ENCODE peak calls at places on chromosome 9, in ten cellular contexts. Q is tibial nerve, H is fibroblast of villous mesenchyme, P is mammary epithelial cell, B is endothelial cell, J is fibroblast of mammary gland, I is sigmoid colon, A is HFFc6, V is OCI-LY7, G is foreskin fibroblast. L is an unnamed sample.

GRCh38 chr9:4235951-4236804 is 63.7 kb downstream of the GLIS3 start:
- DNase-seq in Q (no peak), H (peak), P (peak), B (no peak), J (peak), I (no peak), A (peak), V (no peak), G (no peak), L (no peak)

GRCh38 chr9:129177443-129177790 is 644 bp downstream of the IER5L start:
- DNase-seq in Q (no peak), H (no peak), P (no peak), B (peak), J (no peak), I (no peak), A (peak), V (no peak), G (no peak), L (no peak)

GRCh38 chr9:122031806-122032205 is 61.3 kb downstream of the TTLL11 start:
- DNase-seq in Q (no peak), H (peak), P (no peak), B (no peak), J (peak), I (no peak), A (no peak), V (no peak), G (no peak), L (no peak)

GRCh38 chr9:130140701-130141100 is 31.5 kb upstream of the NCS1 start:
- DNase-seq in Q (no peak), H (no peak), P (no peak), B (no peak), J (no peak), I (no peak), A (no peak), V (no peak), G (no peak), L (peak)

GRCh38 chr9:130049431-130050210 is 4.1 kb upstream of the GPR107 start:
- DNase-seq in Q (no peak), H (no peak), P (no peak), B (no peak), J (no peak), I (no peak), A (no peak), V (no peak), G (no peak), L (no peak)

GRCh38 chr9:132031467-132031866 is 48.2 kb downstream of the MED27 start:
- DNase-seq in Q (no peak), H (no peak), P (no peak), B (no peak), J (no peak), I (no peak), A (no peak), V (no peak), G (no peak), L (no peak)

GRCh38 chr9:121281614-121282291 is 13.8 kb downstream of the GSN start:
- DNase-seq in Q (peak), H (peak), P (peak), B (no peak), J (peak), I (peak), A (peak), V (no peak), G (no peak), L (peak)

GRCh38 chr9:124309665-124310064 is 51.9 kb downstream of the NEK6 start:
- DNase-seq in Q (no peak), H (peak), P (peak), B (no peak), J (peak), I (no peak), A (peak), V (no peak), G (peak), L (no peak)

GRCh38 chr9:80644044-80644443 is 1045.3 kb downstream of the TLE1 start:
- DNase-seq in Q (no peak), H (no peak), P (no peak), B (no peak), J (no peak), I (no peak), A (no peak), V (no peak), G (no peak), L (no peak)

GRCh38 chr9:81416476-81417298 is 272.7 kb downstream of the TLE1 start:
- DNase-seq in Q (no peak), H (peak), P (no peak), B (no peak), J (no peak), I (no peak), A (peak), V (no peak), G (no peak), L (no peak)

GRCh38 chr9:8613346-8613825 is 813.8 kb upstream of the DMAC1 start:
- DNase-seq in Q (no peak), H (no peak), P (no peak), B (no peak), J (peak), I (no peak), A (no peak), V (no peak), G (no peak), L (no peak)

GRCh38 chr9:13049223-13049622 is 230.3 kb downstream of the MPDZ start:
- DNase-seq in Q (no peak), H (no peak), P (no peak), B (no peak), J (no peak), I (no peak), A (no peak), V (no peak), G (no peak), L (no peak)

GRCh38 chr9:74285075-74285474 is 212.1 kb upstream of the RORB start:
- DNase-seq in Q (no peak), H (peak), P (no peak), B (no peak), J (peak), I (no peak), A (no peak), V (no peak), G (no peak), L (no peak)

DNA sequence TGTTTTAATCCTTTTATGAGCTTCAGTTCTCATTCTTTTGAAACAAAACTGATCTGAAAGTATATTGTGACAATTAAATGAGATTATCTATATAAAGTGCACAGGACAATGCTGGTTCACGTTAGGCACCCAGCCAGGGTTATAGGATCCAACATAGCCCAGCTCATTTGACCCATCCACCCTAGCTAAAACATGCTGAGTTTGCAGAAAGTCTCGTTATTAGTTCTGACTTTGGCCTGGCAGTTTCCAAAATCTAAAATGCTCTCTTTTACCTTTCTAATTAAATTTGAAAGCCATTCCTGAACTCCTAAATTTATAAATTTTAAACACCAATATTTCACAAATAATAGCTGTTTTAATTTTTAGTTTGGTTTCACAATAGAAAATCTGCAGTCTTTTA is 131.9 kb upstream of the PTPRD start:
- DNase-seq in Q (no peak), H (no peak), P (no peak), B (no peak), J (no peak), I (no peak), A (no peak), V (no peak), G (no peak), L (no peak)
- TF ChIP-seq CTCF in Q (no peak), H (no peak), P (no peak), B (no peak), J (no peak), I (no peak), A (no peak), V (no peak), G (no peak), L (no peak)

GRCh38 chr9:107155244-107155817 is 127.7 kb upstream of the RAD23B start:
- DNase-seq in Q (no peak), H (no peak), P (no peak), B (no peak), J (no peak), I (no peak), A (no peak), V (peak), G (no peak), L (no peak)
- TF ChIP-seq CTCF in Q (no peak), H (peak), P (peak), B (no peak), J (peak), I (no peak), A (peak), V (peak), G (peak), L (no peak)

GRCh38 chr9:135613946-135614805 is 25.2 kb downstream of the GLT6D1 start:
- DNase-seq in Q (no peak), H (no peak), P (no peak), B (no peak), J (no peak), I (no peak), A (no peak), V (no peak), G (no peak), L (no peak)

GRCh38 chr9:135614821-135615665 is 24.3 kb downstream of the GLT6D1 start:
- DNase-seq in Q (no peak), H (no peak), P (no peak), B (no peak), J (no peak), I (no peak), A (no peak), V (no peak), G (no peak), L (no peak)

GRCh38 chr9:135616621-135617537 is 22.5 kb downstream of the GLT6D1 start:
- DNase-seq in Q (no peak), H (no peak), P (no peak), B (no peak), J (no peak), I (no peak), A (no peak), V (no peak), G (no peak), L (no peak)

GRCh38 chr9:135617538-135617900 is 21.8 kb downstream of the GLT6D1 start:
- DNase-seq in Q (no peak), H (no peak), P (no peak), B (no peak), J (no peak), I (no peak), A (no peak), V (no peak), G (no peak), L (no peak)

GRCh38 chr9:135615666-135616620 is 23.4 kb downstream of the GLT6D1 start:
- DNase-seq in Q (no peak), H (no peak), P (no peak), B (no peak), J (no peak), I (no peak), A (no peak), V (no peak), G (no peak), L (no peak)
- TF ChIP-seq CTCF in Q (no peak), H (peak), P (no peak), B (no peak), J (no peak), I (no peak), A (peak), V (no peak), G (no peak), L (no peak)

GRCh38 chr9:107945493-107945892 is 455.9 kb upstream of the KLF4 start:
- DNase-seq in Q (no peak), H (no peak), P (no peak), B (no peak), J (no peak), I (no peak), A (no peak), V (no peak), G (no peak), L (no peak)
- TF ChIP-seq CTCF in Q (no peak), H (no peak), P (no peak), B (no peak), J (no peak), I (no peak), A (no peak), V (no peak), G (no peak), L (no peak)

DNA sequence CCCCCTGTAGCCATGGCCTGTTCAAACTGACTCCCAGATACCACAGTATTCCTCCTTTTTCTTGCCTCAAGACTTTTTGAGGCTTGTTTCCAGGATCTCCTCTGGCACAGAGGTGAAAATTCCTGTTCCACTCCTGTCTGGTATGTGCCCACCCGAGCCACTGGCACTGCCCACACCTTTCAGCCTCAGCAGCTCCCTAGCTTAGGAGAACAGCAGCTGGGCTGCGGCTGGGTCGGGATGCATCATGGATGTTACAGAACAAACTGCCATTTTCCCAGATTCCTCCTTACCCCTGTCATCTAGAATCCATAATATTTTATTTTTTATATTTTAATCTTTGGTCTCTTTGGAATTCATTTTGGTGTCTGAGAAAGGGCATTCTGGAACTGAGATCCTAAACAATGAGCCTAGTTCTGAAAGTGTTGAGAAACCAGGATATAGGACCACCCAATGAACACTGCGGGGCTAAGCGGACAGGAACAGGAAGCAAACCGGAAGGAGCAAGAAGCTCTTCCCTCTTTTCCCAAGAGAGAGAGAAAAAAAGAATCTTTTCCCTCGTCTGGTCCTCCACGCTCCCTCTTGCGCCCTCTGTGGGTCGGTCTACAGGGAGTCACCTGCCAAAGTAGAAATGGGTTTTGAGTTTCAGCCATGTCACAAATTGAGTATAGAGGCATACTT is 12.5 kb downstream of the OR2S2 start:
- DNase-seq in Q (peak), H (peak), P (peak), B (peak), J (peak), I (peak), A (peak), V (peak), G (peak), L (peak)
- TF ChIP-seq CTCF in Q (peak), H (peak), P (peak), B (peak), J (peak), I (peak), A (peak), V (peak), G (peak), L (peak)

GRCh38 chr9:31916591-31917223 is 467.7 kb upstream of the ACO1 start:
- DNase-seq in Q (no peak), H (no peak), P (no peak), B (peak), J (no peak), I (no peak), A (no peak), V (no peak), G (no peak), L (no peak)
- TF ChIP-seq CTCF in Q (no peak), H (peak), P (peak), B (no peak), J (no peak), I (no peak), A (no peak), V (no peak), G (no peak), L (no peak)

GRCh38 chr9:127159949-127160610 is 37.6 kb upstream of the ANGPTL2 start:
- DNase-seq in Q (no peak), H (no peak), P (no peak), B (no peak), J (no peak), I (peak), A (no peak), V (no peak), G (no peak), L (no peak)
- TF ChIP-seq CTCF in Q (no peak), H (no peak), P (no peak), B (no peak), J (no peak), I (no peak), A (no peak), V (no peak), G (no peak), L (no peak)

DNA sequence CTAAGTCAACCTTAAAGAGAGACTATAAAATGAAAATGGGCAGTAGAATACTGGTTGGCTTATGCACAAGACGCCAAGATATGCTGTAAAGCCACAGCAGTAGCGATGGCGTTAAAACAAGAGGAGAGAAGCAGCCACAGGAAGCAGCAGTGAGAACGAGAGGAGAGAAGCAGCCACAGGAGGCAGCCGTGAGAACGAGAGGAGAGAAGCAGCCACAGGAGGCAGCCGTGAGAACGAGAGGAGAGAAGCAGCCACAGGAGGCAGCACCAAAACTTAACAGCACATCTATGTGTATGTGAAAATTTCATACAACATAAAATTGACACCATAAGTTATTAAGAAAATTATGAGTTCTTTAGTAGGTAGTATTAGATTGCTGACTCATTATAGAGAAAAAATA is 2318.6 kb upstream of the ACO1 start:
- DNase-seq in Q (no peak), H (no peak), P (no peak), B (no peak), J (no peak), I (no peak), A (peak), V (no peak), G (no peak), L (no peak)
- TF ChIP-seq CTCF in Q (no peak), H (peak), P (no peak), B (no peak), J (no peak), I (no peak), A (peak), V (peak), G (no peak), L (no peak)

DNA sequence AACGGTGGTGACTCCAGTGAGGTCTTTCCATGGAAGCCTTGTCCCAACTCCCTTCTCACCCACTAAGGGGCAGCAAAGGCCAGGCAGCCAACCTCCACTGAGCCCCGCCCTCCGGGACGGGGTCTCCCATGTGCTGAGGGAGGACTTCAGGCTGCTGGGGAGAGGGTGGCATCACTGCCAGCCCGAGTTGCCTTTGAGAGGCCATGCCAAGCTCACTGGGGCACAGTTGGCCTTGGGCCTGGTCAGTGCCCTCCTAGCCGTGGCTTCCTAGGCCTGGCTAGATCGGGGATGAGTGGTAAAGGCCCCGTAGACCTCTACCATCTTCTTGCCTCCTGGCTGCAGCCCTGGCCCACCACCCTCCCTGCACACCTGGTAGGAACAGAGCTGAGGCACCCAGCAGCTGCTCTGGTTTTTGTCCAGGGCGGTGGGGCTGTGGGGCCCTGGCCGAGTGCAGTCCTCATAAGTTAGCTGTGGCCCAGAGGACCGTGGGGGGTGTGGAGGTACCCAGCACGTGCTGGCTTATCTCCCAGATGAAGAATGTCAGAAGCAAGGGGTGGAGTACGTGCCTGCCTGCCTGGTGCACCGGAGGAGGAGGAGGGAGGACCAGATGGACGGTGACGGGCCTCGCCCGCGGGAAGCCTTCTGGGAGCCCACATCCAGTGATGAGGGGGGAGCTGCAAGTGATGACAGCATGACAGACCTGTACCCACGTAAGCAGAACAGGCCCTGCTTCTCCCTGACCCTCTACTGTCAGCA is 3.2 kb downstream of the SURF2 start:
- DNase-seq in Q (no peak), H (no peak), P (no peak), B (peak), J (no peak), I (no peak), A (no peak), V (no peak), G (no peak), L (peak)
- TF ChIP-seq CTCF in Q (no peak), H (peak), P (peak), B (no peak), J (peak), I (no peak), A (peak), V (peak), G (peak), L (peak)